ENCODE peak calls at places on chromosomes 6 and 20, in nine cellular contexts. A is CD4-positive, alpha-beta T cell; U is left ventricle myocardium inferior; H is HFFc6; I is ascending aorta; G is esophagus squamous epithelium; S is uterus; P is PC-9; F is heart left ventricle. R is an unnamed sample.

GRCh38 chr6:148874698-148875293 is 128.0 kb downstream of the UST start:
- DNase-seq in U (peak; percentile 25), I (no peak), H (no peak), S (no peak), A (no peak), G (no peak), P (no peak), F (no peak), R (no peak)

GRCh38 chr20:17873410-17874270 is 95.0 kb downstream of the SNX5 start:
- DNase-seq in G (no peak), U (peak; percentile 86), S (peak; percentile 95), A (no peak), I (peak; percentile 92), F (peak; percentile 88), P (peak; percentile 71), H (peak; percentile 92), R (no peak)

GRCh38 chr20:19212524-19213502 is at the start of gene SLC24A3:
- DNase-seq in I (peak; percentile 83), A (no peak), P (no peak), S (peak; percentile 81), U (peak; percentile 70), G (no peak), H (no peak), F (peak; percentile 84), R (peak; percentile 81)

GRCh38 chr20:35801865-35802264 is 30.1 kb downstream of the PHF20 start:
- DNase-seq in H (no peak), P (no peak), S (no peak), G (no peak), I (no peak), A (no peak), F (no peak), U (no peak), R (no peak)

GRCh38 chr6:67916389-67916788 is 718.7 kb upstream of the ADGRB3 start:
- DNase-seq in I (no peak), S (no peak), H (no peak), P (no peak), F (no peak), A (no peak), G (no peak), U (no peak), R (no peak)

GRCh38 chr6:17096657-17097056 is 5.2 kb upstream of the STMND1 start:
- DNase-seq in F (no peak), G (no peak), S (no peak), A (no peak), I (no peak), U (no peak), H (no peak), P (no peak), R (no peak)

GRCh38 chr6:35445691-35446090 is 6.4 kb upstream of the FANCE start:
- DNase-seq in S (no peak), H (no peak), I (no peak), F (no peak), A (no peak), U (no peak), P (no peak), G (no peak), R (no peak)

GRCh38 chr6:148528292-148528691 is 185.7 kb downstream of the SASH1 start:
- DNase-seq in G (no peak), H (no peak), F (no peak), I (no peak), P (no peak), U (no peak), A (no peak), S (no peak), R (no peak)

GRCh38 chr6:164166996-164167395 is 752.5 kb downstream of the QKI start:
- DNase-seq in P (no peak), H (no peak), S (no peak), I (no peak), U (no peak), F (no peak), G (no peak), A (no peak), R (no peak)

GRCh38 chr20:45010399-45010828 is 44.1 kb downstream of the STK4 start:
- DNase-seq in G (no peak), F (no peak), P (no peak), H (peak; percentile 90), I (no peak), U (no peak), S (no peak), A (no peak), R (no peak)

GRCh38 chr6:112216699-112217551 is 37.4 kb downstream of the LAMA4 start:
- DNase-seq in G (no peak), I (no peak), F (no peak), H (peak; percentile 92), U (no peak), S (no peak), A (no peak), P (peak; percentile 52), R (no peak)

GRCh38 chr6:52454556-52454955 is 34.4 kb downstream of the EFHC1 start:
- DNase-seq in H (no peak), S (no peak), F (no peak), P (peak; percentile 27), I (no peak), G (no peak), A (no peak), U (no peak), R (no peak)

GRCh38 chr20:62316331-62317166 is 13.8 kb downstream of the ADRM1 start:
- DNase-seq in U (no peak), S (no peak), F (no peak), I (no peak), G (no peak), H (no peak), A (no peak), P (no peak), R (no peak)

GRCh38 chr20:39789411-39789810 is 827.3 kb downstream of the DHX35 start:
- DNase-seq in F (no peak), S (no peak), U (no peak), H (no peak), A (no peak), P (no peak), G (no peak), I (no peak), R (no peak)

GRCh38 chr6:46160102-46160501 is 10.7 kb downstream of the ENPP5 start:
- DNase-seq in F (no peak), G (no peak), A (no peak), H (no peak), I (no peak), P (no peak), U (no peak), S (no peak), R (no peak)

GRCh38 chr20:301886-302848 is 4.8 kb downstream of the ZCCHC3 start:
- DNase-seq in A (no peak), G (no peak), P (no peak), F (no peak), I (no peak), S (no peak), U (no peak), H (no peak), R (no peak)

GRCh38 chr6:96202571-96202970 is 186.8 kb downstream of the FUT9 start:
- DNase-seq in A (no peak), P (no peak), G (no peak), F (no peak), I (no peak), H (no peak), S (no peak), U (no peak), R (no peak)

GRCh38 chr20:60036346-60037119 is 78.3 kb downstream of the CDH26 start:
- DNase-seq in G (no peak), U (no peak), H (no peak), A (no peak), I (no peak), S (no peak), P (no peak), F (no peak), R (no peak)

GRCh38 chr20:60038400-60038799 is 80.2 kb downstream of the CDH26 start:
- DNase-seq in U (no peak), A (no peak), P (no peak), F (no peak), G (no peak), S (no peak), I (no peak), H (no peak), R (no peak)

GRCh38 chr20:60035486-60035885 is 77.3 kb downstream of the CDH26 start:
- DNase-seq in P (no peak), I (no peak), U (no peak), F (no peak), A (no peak), H (no peak), G (no peak), S (no peak), R (no peak)

GRCh38 chr20:60039526-60039925 is 81.3 kb downstream of the CDH26 start:
- DNase-seq in G (no peak), A (no peak), U (no peak), H (no peak), F (no peak), S (no peak), I (no peak), P (no peak), R (no peak)

GRCh38 chr20:60037120-60037499 is 78.9 kb downstream of the CDH26 start:
- DNase-seq in I (no peak), P (no peak), G (no peak), U (no peak), F (no peak), A (no peak), H (peak; percentile 35), S (no peak), R (no peak)
- TF ChIP-seq CTCF in I (no peak), P (no peak), G (no peak), U (no peak), F (no peak), A (no peak), H (peak; percentile 70), S (no peak), R (no peak)

GRCh38 chr6:3147914-3148757 is 9.2 kb downstream of the TUBB2A start:
- DNase-seq in S (no peak), P (no peak), F (no peak), G (no peak), H (no peak), A (no peak), U (no peak), I (no peak), R (no peak)
- TF ChIP-seq CTCF in S (no peak), P (no peak), F (no peak), G (no peak), H (peak; percentile 32), A (no peak), U (no peak), I (no peak), R (no peak)

DNA sequence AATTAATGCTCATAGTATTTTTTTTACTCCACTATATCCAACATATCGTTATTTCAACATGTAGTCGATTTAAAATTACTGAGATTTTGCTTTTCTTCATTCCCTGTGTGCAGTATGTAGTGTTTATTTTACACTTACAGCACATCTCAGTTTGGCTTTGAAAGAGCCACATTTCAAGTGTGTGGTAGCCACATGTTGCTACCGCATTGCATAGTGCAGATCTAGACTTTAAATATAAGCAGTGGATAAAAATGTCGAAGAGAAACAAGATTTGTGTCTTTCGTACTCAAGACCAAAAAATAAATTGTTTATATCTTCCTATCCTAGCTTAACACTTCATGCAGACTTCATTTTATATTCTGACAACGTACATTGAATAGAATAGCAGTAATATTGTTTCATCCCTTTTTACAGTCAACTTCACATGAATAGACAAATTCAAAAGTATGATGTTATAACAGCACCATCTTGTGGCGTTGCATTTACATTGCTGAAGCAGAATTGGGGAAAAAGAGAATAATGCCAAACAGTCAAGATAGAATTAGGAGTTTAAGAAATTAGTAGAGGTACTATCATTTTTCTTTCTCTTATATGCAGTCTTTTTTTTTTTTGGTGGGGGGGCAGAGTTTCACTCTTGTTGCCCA is 29.9 kb downstream of the FBXO5 start:
- DNase-seq in P (no peak), U (no peak), H (peak; percentile 61), G (no peak), I (no peak), A (no peak), F (no peak), S (no peak), R (no peak)
- TF ChIP-seq CTCF in P (peak; percentile 61), U (peak; percentile 54), H (peak; percentile 86), G (no peak), I (peak; percentile 33), A (peak; percentile 30), F (peak; percentile 38), S (no peak), R (peak; percentile 48)

GRCh38 chr20:50286609-50287008 is 96.0 kb downstream of the CEBPB start:
- DNase-seq in I (peak; percentile 84), P (peak; percentile 91), A (no peak), H (peak; percentile 82), U (peak; percentile 59), F (no peak), G (no peak), S (peak; percentile 94), R (peak; percentile 42)
- TF ChIP-seq CTCF in I (no peak), P (peak; percentile 5), A (no peak), H (no peak), U (no peak), F (no peak), G (no peak), S (no peak), R (no peak)